ENCODE peak calls at places on chromosomes 7 and 10, in four cellular contexts. One of them, this sample, is unnamed.

GRCh38 chr7:1964913-1965578 is 267.7 kb downstream of the MAD1L1 start:
- DNase-seq in H1: no peak
- DNase-seq in A549: no peak
- DNase-seq in K562: no peak
- DNase-seq in this sample: no peak

GRCh38 chr7:25752967-25753791 is 398.8 kb upstream of the NFE2L3 start:
- DNase-seq in K562: no peak
- DNase-seq in H1: no peak
- DNase-seq in A549: no peak
- DNase-seq in this sample: no peak

GRCh38 chr10:73850863-73851461 is 23.4 kb downstream of the CAMK2G start:
- DNase-seq in K562: no peak
- DNase-seq in A549: no peak
- DNase-seq in H1: no peak
- DNase-seq in this sample: no peak

GRCh38 chr7:33459340-33459751 is 330.0 kb downstream of the BBS9 start:
- DNase-seq in K562: no peak
- DNase-seq in A549: no peak
- DNase-seq in H1: peak; percentile 5
- DNase-seq in this sample: peak; percentile 41

GRCh38 chr7:9498303-9498702 is 1064.9 kb downstream of the NXPH1 start:
- DNase-seq in A549: no peak
- DNase-seq in H1: no peak
- DNase-seq in K562: no peak
- DNase-seq in this sample: no peak

GRCh38 chr10:71921319-71922027 is 42.7 kb upstream of the CHST3 start:
- DNase-seq in K562: no peak
- DNase-seq in H1: no peak
- DNase-seq in A549: no peak
- DNase-seq in this sample: no peak

GRCh38 chr10:52539463-52539862 is 225.4 kb downstream of the DKK1 start:
- DNase-seq in A549: peak; percentile 3
- DNase-seq in K562: no peak
- DNase-seq in H1: no peak
- DNase-seq in this sample: no peak

GRCh38 chr7:4738711-4739527 is 36.5 kb upstream of the AP5Z1 start:
- DNase-seq in H1: no peak
- DNase-seq in A549: peak; percentile 91
- DNase-seq in K562: peak; percentile 92
- DNase-seq in this sample: peak; percentile 77

GRCh38 chr7:41147651-41148360 is 555.1 kb downstream of the INHBA start:
- DNase-seq in H1: no peak
- DNase-seq in A549: no peak
- DNase-seq in K562: no peak
- DNase-seq in this sample: no peak

GRCh38 chr10:94006591-94007550 is 13.1 kb downstream of the PLCE1 start:
- DNase-seq in K562: no peak
- DNase-seq in H1: no peak
- DNase-seq in A549: no peak
- DNase-seq in this sample: no peak

GRCh38 chr10:96511044-96511945 is 2.4 kb downstream of the TLL2 start:
- DNase-seq in A549: peak; percentile 68
- DNase-seq in K562: peak; percentile 19
- DNase-seq in H1: peak; percentile 44
- DNase-seq in this sample: peak; percentile 59

GRCh38 chr7:85023066-85023687 is 163.7 kb downstream of the SEMA3D start:
- DNase-seq in A549: no peak
- DNase-seq in K562: peak; percentile 34
- DNase-seq in H1: no peak
- DNase-seq in this sample: peak; percentile 21

GRCh38 chr10:97314677-97315076 is 4.4 kb upstream of the FRAT1 start:
- DNase-seq in K562: no peak
- DNase-seq in H1: no peak
- DNase-seq in A549: no peak
- DNase-seq in this sample: no peak

GRCh38 chr7:18087687-18088078 is 60.0 kb upstream of the PRPS1L1 start:
- DNase-seq in H1: no peak
- DNase-seq in K562: no peak
- DNase-seq in A549: no peak
- DNase-seq in this sample: no peak

GRCh38 chr7:33463131-33463530 is 333.8 kb downstream of the BBS9 start:
- DNase-seq in A549: no peak
- DNase-seq in K562: no peak
- DNase-seq in H1: no peak
- DNase-seq in this sample: no peak

GRCh38 chr7:94145602-94146001 is 141.4 kb upstream of the BET1 start:
- DNase-seq in A549: no peak
- DNase-seq in K562: no peak
- DNase-seq in H1: no peak
- DNase-seq in this sample: no peak

DNA sequence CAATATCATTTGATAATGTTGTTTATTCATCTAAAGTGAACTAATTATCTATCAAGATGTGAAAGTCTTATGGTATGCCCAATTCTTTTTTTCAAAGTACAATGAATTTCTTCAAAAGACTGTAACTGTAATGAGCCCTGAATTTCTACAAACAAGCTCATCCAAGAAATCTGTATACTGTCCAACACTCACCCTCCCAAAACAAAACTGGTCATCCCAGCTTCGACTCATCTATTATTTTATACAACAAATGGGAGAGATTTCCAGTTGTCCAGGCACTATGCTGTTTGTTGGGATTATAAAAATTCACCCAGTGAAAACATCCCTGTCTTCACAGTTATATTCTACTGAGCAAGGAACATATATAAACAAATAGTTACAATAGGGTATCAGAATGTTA is 806.9 kb downstream of the TNS3 start:
- DNase-seq in A549: no peak
- DNase-seq in H1: no peak
- DNase-seq in K562: no peak
- DNase-seq in this sample: no peak
- TF ChIP-seq PHF8 in A549: no peak
- TF ChIP-seq PHF8 in H1: no peak
- TF ChIP-seq PHF8 in K562: no peak
- TF ChIP-seq PHF8 in this sample: no peak

GRCh38 chr7:134175724-134176350 is 48.7 kb downstream of the LRGUK start:
- DNase-seq in A549: no peak
- DNase-seq in H1: no peak
- DNase-seq in K562: no peak
- DNase-seq in this sample: no peak

GRCh38 chr7:134179321-134179720 is 52.2 kb downstream of the LRGUK start:
- DNase-seq in H1: no peak
- DNase-seq in K562: no peak
- DNase-seq in A549: no peak
- DNase-seq in this sample: no peak

DNA sequence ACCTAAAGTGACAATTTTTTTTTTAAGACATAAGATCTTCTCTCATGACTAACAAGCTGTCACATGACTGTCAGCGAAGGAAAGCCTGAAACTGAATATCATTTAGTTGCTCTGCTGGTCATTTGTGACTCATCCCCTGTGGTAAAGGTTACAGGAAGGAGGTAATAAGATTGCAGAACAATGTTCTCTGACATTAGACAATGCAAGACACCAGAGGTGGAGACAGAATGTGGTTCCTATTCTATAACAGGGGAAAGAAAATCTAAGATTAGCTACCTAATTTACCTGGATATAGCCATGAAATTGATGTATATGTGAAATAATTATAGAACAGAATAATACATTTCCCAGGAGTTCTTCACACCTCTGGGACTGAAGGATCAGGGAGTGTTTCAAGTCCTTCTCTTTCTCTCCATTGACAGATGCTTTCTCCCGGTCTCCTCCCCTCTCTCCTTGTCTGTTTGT is 47.7 kb downstream of the LRGUK start:
- DNase-seq in A549: peak; percentile 94
- DNase-seq in K562: peak; percentile 54
- DNase-seq in H1: no peak
- DNase-seq in this sample: peak; percentile 10
- TF ChIP-seq PHF8 in A549: no peak
- TF ChIP-seq PHF8 in K562: no peak
- TF ChIP-seq PHF8 in H1: no peak
- TF ChIP-seq PHF8 in this sample: no peak

GRCh38 chr7:37208528-37208927 is 240.1 kb downstream of the ELMO1 start:
- DNase-seq in A549: peak; percentile 25
- DNase-seq in H1: no peak
- DNase-seq in K562: peak; percentile 16
- DNase-seq in this sample: peak; percentile 53
- TF ChIP-seq PHF8 in A549: no peak
- TF ChIP-seq PHF8 in H1: no peak
- TF ChIP-seq PHF8 in K562: no peak
- TF ChIP-seq PHF8 in this sample: no peak

GRCh38 chr10:133126431-133127290 is 33.4 kb upstream of the KNDC1 start:
- DNase-seq in A549: no peak
- DNase-seq in H1: no peak
- DNase-seq in K562: no peak
- DNase-seq in this sample: no peak

GRCh38 chr10:133125901-133126300 is 34.1 kb upstream of the KNDC1 start:
- DNase-seq in K562: no peak
- DNase-seq in A549: no peak
- DNase-seq in H1: no peak
- DNase-seq in this sample: no peak

GRCh38 chr10:133123050-133123745 is 35.5 kb downstream of the ADGRA1 start:
- DNase-seq in A549: no peak
- DNase-seq in H1: no peak
- DNase-seq in K562: no peak
- DNase-seq in this sample: no peak

GRCh38 chr10:133123746-133124356 is 36.1 kb downstream of the ADGRA1 start:
- DNase-seq in K562: no peak
- DNase-seq in H1: no peak
- DNase-seq in A549: no peak
- DNase-seq in this sample: no peak

GRCh38 chr10:133124357-133125211 is 35.4 kb upstream of the KNDC1 start:
- DNase-seq in A549: peak; percentile 81
- DNase-seq in H1: no peak
- DNase-seq in K562: peak; percentile 52
- DNase-seq in this sample: no peak
- TF ChIP-seq PHF8 in A549: no peak
- TF ChIP-seq PHF8 in H1: no peak
- TF ChIP-seq PHF8 in K562: no peak
- TF ChIP-seq PHF8 in this sample: no peak

GRCh38 chr7:100122568-100122967 is 3.1 kb downstream of the CNPY4 start:
- DNase-seq in K562: peak; percentile 21
- DNase-seq in H1: no peak
- DNase-seq in A549: no peak
- DNase-seq in this sample: no peak

GRCh38 chr7:100120518-100121085 is 1.2 kb downstream of the CNPY4 start:
- DNase-seq in A549: no peak
- DNase-seq in H1: no peak
- DNase-seq in K562: peak; percentile 5
- DNase-seq in this sample: no peak

GRCh38 chr7:100124301-100125229 is 2.2 kb upstream of the MBLAC1 start:
- DNase-seq in K562: peak; percentile 55
- DNase-seq in A549: no peak
- DNase-seq in H1: no peak
- DNase-seq in this sample: no peak

GRCh38 chr7:100119701-100120517 is 475 bp downstream of the CNPY4 start:
- DNase-seq in A549: peak; percentile 83
- DNase-seq in K562: peak; percentile 59
- DNase-seq in H1: no peak
- DNase-seq in this sample: peak; percentile 57

GRCh38 chr7:100122067-100122466 is 2.6 kb downstream of the CNPY4 start:
- DNase-seq in A549: no peak
- DNase-seq in H1: no peak
- DNase-seq in K562: peak; percentile 13
- DNase-seq in this sample: peak; percentile 90
- TF ChIP-seq PHF8 in A549: no peak
- TF ChIP-seq PHF8 in H1: no peak
- TF ChIP-seq PHF8 in K562: no peak
- TF ChIP-seq PHF8 in this sample: no peak

GRCh38 chr10:43401627-43402026 is 7.4 kb downstream of the HNRNPF start:
- DNase-seq in K562: peak; percentile 12
- DNase-seq in A549: no peak
- DNase-seq in H1: no peak
- DNase-seq in this sample: no peak
- TF ChIP-seq PHF8 in K562: no peak
- TF ChIP-seq PHF8 in A549: no peak
- TF ChIP-seq PHF8 in H1: no peak
- TF ChIP-seq PHF8 in this sample: no peak

GRCh38 chr7:149321978-149322541 is 60.1 kb downstream of the ZNF783 start:
- DNase-seq in A549: no peak
- DNase-seq in H1: no peak
- DNase-seq in K562: no peak
- DNase-seq in this sample: no peak
- TF ChIP-seq PHF8 in A549: no peak
- TF ChIP-seq PHF8 in H1: no peak
- TF ChIP-seq PHF8 in K562: peak; percentile 19
- TF ChIP-seq PHF8 in this sample: no peak

GRCh38 chr7:30932562-30932961 is 20.9 kb downstream of the AQP1 start:
- DNase-seq in H1: no peak
- DNase-seq in A549: no peak
- DNase-seq in K562: peak; percentile 7
- DNase-seq in this sample: no peak
- TF ChIP-seq PHF8 in H1: no peak
- TF ChIP-seq PHF8 in A549: no peak
- TF ChIP-seq PHF8 in K562: no peak
- TF ChIP-seq PHF8 in this sample: no peak